ENCODE peak calls at places on chromosome 5, in four cellular contexts. One of them, this sample, is unnamed.

GRCh38 chr5:125274938-125275759 is 528.7 kb upstream of the ZNF608 start:
- DNase-seq in H1: no peak
- DNase-seq in K562: no peak
- DNase-seq in HCT116: no peak
- DNase-seq in this sample: peak; percentile 78

GRCh38 chr5:163105456-163105855 is 331.9 kb upstream of the CCNG1 start:
- DNase-seq in H1: no peak
- DNase-seq in K562: no peak
- DNase-seq in HCT116: no peak
- DNase-seq in this sample: no peak

GRCh38 chr5:72402959-72403628 is 82.9 kb downstream of the PTCD2 start:
- DNase-seq in H1: peak; percentile 62
- DNase-seq in K562: peak; percentile 47
- DNase-seq in HCT116: no peak
- DNase-seq in this sample: peak; percentile 78

GRCh38 chr5:95086932-95087818 is 197.7 kb downstream of the MCTP1 start:
- DNase-seq in H1: no peak
- DNase-seq in K562: no peak
- DNase-seq in HCT116: no peak
- DNase-seq in this sample: no peak

GRCh38 chr5:110768138-110768845 is 29.5 kb downstream of the SLC25A46 start:
- DNase-seq in H1: no peak
- DNase-seq in K562: no peak
- DNase-seq in HCT116: no peak
- DNase-seq in this sample: no peak

GRCh38 chr5:169164481-169164925 is 136.4 kb downstream of the SLIT3 start:
- DNase-seq in H1: no peak
- DNase-seq in K562: no peak
- DNase-seq in HCT116: no peak
- DNase-seq in this sample: peak; percentile 67

GRCh38 chr5:112635276-112635675 is 102.4 kb upstream of the APC start:
- DNase-seq in H1: no peak
- DNase-seq in K562: no peak
- DNase-seq in HCT116: no peak
- DNase-seq in this sample: no peak

GRCh38 chr5:61167382-61167781 is 5.1 kb upstream of the SMIM15 start:
- DNase-seq in H1: no peak
- DNase-seq in K562: no peak
- DNase-seq in HCT116: no peak
- DNase-seq in this sample: peak; percentile 55

GRCh38 chr5:93100976-93101375 is 480.0 kb downstream of the NR2F1-AS1 start:
- DNase-seq in H1: no peak
- DNase-seq in K562: no peak
- DNase-seq in HCT116: no peak
- DNase-seq in this sample: no peak

GRCh38 chr5:111107371-111107770 is 15.2 kb downstream of the WDR36 start:
- DNase-seq in H1: no peak
- DNase-seq in K562: no peak
- DNase-seq in HCT116: no peak
- DNase-seq in this sample: no peak

GRCh38 chr5:58763390-58763789 is 180.5 kb downstream of the RAB3C start:
- DNase-seq in H1: no peak
- DNase-seq in K562: no peak
- DNase-seq in HCT116: no peak
- DNase-seq in this sample: no peak

GRCh38 chr5:176621661-176622079 is 8.7 kb downstream of the SNCB start:
- DNase-seq in H1: no peak
- DNase-seq in K562: no peak
- DNase-seq in HCT116: no peak
- DNase-seq in this sample: no peak

GRCh38 chr5:42089705-42090104 is 164.6 kb downstream of the FBXO4 start:
- DNase-seq in H1: no peak
- DNase-seq in K562: no peak
- DNase-seq in HCT116: no peak
- DNase-seq in this sample: no peak

GRCh38 chr5:644509-644908 is 32.4 kb downstream of the CEP72 start:
- DNase-seq in H1: no peak
- DNase-seq in K562: no peak
- DNase-seq in HCT116: no peak
- DNase-seq in this sample: no peak

GRCh38 chr5:96427823-96428222 is 5.2 kb downstream of the PCSK1 start:
- DNase-seq in H1: no peak
- DNase-seq in K562: no peak
- DNase-seq in HCT116: no peak
- DNase-seq in this sample: peak; percentile 25

GRCh38 chr5:18686253-18686652 is 1052.0 kb downstream of the TAF11L14 start:
- DNase-seq in H1: no peak
- DNase-seq in K562: no peak
- DNase-seq in HCT116: no peak
- DNase-seq in this sample: no peak

GRCh38 chr5:166977916-166978434 is 1313.5 kb upstream of the WWC1 start:
- DNase-seq in H1: no peak
- DNase-seq in K562: no peak
- DNase-seq in HCT116: no peak
- DNase-seq in this sample: no peak

GRCh38 chr5:144072518-144072927 is 97.9 kb downstream of the YIPF5 start:
- DNase-seq in H1: no peak
- DNase-seq in K562: no peak
- DNase-seq in HCT116: no peak
- DNase-seq in this sample: peak; percentile 64

GRCh38 chr5:107402881-107403280 is 267.9 kb downstream of the EFNA5 start:
- DNase-seq in H1: no peak
- DNase-seq in K562: no peak
- DNase-seq in HCT116: no peak
- DNase-seq in this sample: no peak

GRCh38 chr5:32254987-32255900 is 57.5 kb downstream of the MTMR12 start:
- DNase-seq in H1: no peak
- DNase-seq in K562: no peak
- DNase-seq in HCT116: no peak
- DNase-seq in this sample: no peak

GRCh38 chr5:107669543-107670027 is 1.2 kb downstream of the EFNA5 start:
- DNase-seq in H1: peak; percentile 73
- DNase-seq in K562: no peak
- DNase-seq in HCT116: no peak
- DNase-seq in this sample: peak; percentile 58

GRCh38 chr5:39547548-39548154 is 122.9 kb upstream of the DAB2 start:
- DNase-seq in H1: no peak
- DNase-seq in K562: peak; percentile 32
- DNase-seq in HCT116: peak; percentile 43
- DNase-seq in this sample: peak; percentile 85

GRCh38 chr5:2898661-2899060 is 147.2 kb upstream of the IRX2 start:
- DNase-seq in H1: peak; percentile 33
- DNase-seq in K562: no peak
- DNase-seq in HCT116: no peak
- DNase-seq in this sample: no peak

GRCh38 chr5:76710991-76711390 is 4.9 kb upstream of the F2R start:
- DNase-seq in H1: no peak
- DNase-seq in K562: no peak
- DNase-seq in HCT116: no peak
- DNase-seq in this sample: no peak

GRCh38 chr5:3596261-3596825 is 711 bp downstream of the IRX1 start:
- DNase-seq in H1: peak; percentile 68
- DNase-seq in K562: no peak
- DNase-seq in HCT116: no peak
- DNase-seq in this sample: no peak

GRCh38 chr5:159362190-159362589 is 31.9 kb upstream of the IL12B start:
- DNase-seq in H1: no peak
- DNase-seq in K562: no peak
- DNase-seq in HCT116: no peak
- DNase-seq in this sample: no peak

GRCh38 chr5:87121315-87122170 is 146.1 kb upstream of the RASA1 start:
- DNase-seq in H1: no peak
- DNase-seq in K562: no peak
- DNase-seq in HCT116: peak; percentile 71
- DNase-seq in this sample: peak; percentile 89

GRCh38 chr5:80069251-80069650 is 34.1 kb downstream of the THBS4 start:
- DNase-seq in H1: no peak
- DNase-seq in K562: no peak
- DNase-seq in HCT116: no peak
- DNase-seq in this sample: no peak

GRCh38 chr5:31220968-31221367 is 27.5 kb downstream of the CDH6 start:
- DNase-seq in H1: no peak
- DNase-seq in K562: no peak
- DNase-seq in HCT116: no peak
- DNase-seq in this sample: no peak

GRCh38 chr5:103450333-103451061 is 112.1 kb downstream of the NUDT12 start:
- DNase-seq in H1: no peak
- DNase-seq in K562: no peak
- DNase-seq in HCT116: no peak
- DNase-seq in this sample: no peak

GRCh38 chr5:176663566-176663965 is 16.3 kb downstream of the TSPAN17 start:
- DNase-seq in H1: no peak
- DNase-seq in K562: no peak
- DNase-seq in HCT116: no peak
- DNase-seq in this sample: no peak

GRCh38 chr5:65481171-65481575 is 547 bp downstream of the ADAMTS6 start:
- DNase-seq in H1: no peak
- DNase-seq in K562: no peak
- DNase-seq in HCT116: no peak
- DNase-seq in this sample: peak; percentile 64

GRCh38 chr5:55151923-55152842 is 7.8 kb upstream of the GPX8 start:
- DNase-seq in H1: no peak
- DNase-seq in K562: no peak
- DNase-seq in HCT116: no peak
- DNase-seq in this sample: peak; percentile 40

GRCh38 chr5:36569456-36569855 is 37.0 kb upstream of the SLC1A3 start:
- DNase-seq in H1: no peak
- DNase-seq in K562: no peak
- DNase-seq in HCT116: no peak
- DNase-seq in this sample: no peak

GRCh38 chr5:53045263-53045662 is 56.1 kb downstream of the ITGA2 start:
- DNase-seq in H1: no peak
- DNase-seq in K562: no peak
- DNase-seq in HCT116: no peak
- DNase-seq in this sample: peak; percentile 41

GRCh38 chr5:128304121-128304520 is 220.6 kb downstream of the SLC12A2 start:
- DNase-seq in H1: no peak
- DNase-seq in K562: no peak
- DNase-seq in HCT116: no peak
- DNase-seq in this sample: peak; percentile 16

GRCh38 chr5:102223542-102224444 is 72.3 kb downstream of the SLCO4C1 start:
- DNase-seq in H1: no peak
- DNase-seq in K562: peak; percentile 11
- DNase-seq in HCT116: peak; percentile 41
- DNase-seq in this sample: peak; percentile 26

GRCh38 chr5:151718653-151719052 is 31.9 kb upstream of the SPARC start:
- DNase-seq in H1: no peak
- DNase-seq in K562: no peak
- DNase-seq in HCT116: no peak
- DNase-seq in this sample: no peak

GRCh38 chr5:151718168-151718567 is 31.5 kb upstream of the SPARC start:
- DNase-seq in H1: no peak
- DNase-seq in K562: no peak
- DNase-seq in HCT116: no peak
- DNase-seq in this sample: no peak

GRCh38 chr5:151720195-151720594 is 33.5 kb upstream of the SPARC start:
- DNase-seq in H1: no peak
- DNase-seq in K562: no peak
- DNase-seq in HCT116: no peak
- DNase-seq in this sample: no peak

GRCh38 chr5:151719228-151719861 is 32.6 kb upstream of the SPARC start:
- DNase-seq in H1: peak; percentile 67
- DNase-seq in K562: no peak
- DNase-seq in HCT116: no peak
- DNase-seq in this sample: peak; percentile 60

DNA sequence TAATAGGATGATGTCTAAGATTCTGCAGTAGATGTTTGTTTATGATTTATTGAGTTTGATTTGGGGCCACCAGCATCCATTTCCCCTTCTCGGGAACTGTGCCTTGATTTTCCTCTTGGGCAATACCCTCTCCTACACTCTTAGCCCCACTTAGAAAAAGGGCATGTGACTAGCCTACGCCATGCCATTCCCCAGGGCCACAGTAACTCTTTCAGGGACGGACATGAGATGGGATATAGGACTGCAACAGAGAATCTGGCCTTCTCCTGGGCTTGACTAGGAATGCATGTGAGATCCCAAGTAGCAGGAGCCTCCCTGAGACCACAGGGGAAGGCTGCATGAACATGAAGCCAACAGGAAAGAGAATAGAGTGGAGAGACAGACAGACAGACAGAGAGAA is 30.7 kb upstream of the SPARC start:
- DNase-seq in H1: no peak
- DNase-seq in K562: no peak
- DNase-seq in HCT116: no peak
- DNase-seq in this sample: no peak
- TF ChIP-seq MAX in H1: no peak
- TF ChIP-seq MAX in K562: no peak
- TF ChIP-seq MAX in HCT116: no peak
- TF ChIP-seq MAX in this sample: no peak

DNA sequence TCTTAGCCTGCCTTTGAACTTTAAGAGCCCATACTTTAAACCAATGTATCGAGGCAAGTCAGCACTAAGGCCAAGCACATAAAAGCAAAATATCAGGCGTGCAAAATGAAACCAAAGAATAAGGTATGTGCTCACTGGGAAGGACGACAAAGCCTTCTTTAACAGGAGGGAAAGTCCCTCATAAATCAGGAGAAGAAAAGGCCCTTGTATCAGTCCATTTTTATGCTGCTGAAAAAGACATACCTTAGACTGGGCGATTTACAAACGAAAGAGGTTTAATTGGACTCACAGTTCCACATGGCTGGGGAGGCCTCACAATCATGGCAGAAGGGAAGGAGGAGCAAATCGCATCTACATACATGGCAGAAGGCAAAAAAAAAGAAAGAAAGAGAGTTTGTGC is 68.8 kb downstream of the UBE2QL1 start:
- DNase-seq in H1: no peak
- DNase-seq in K562: no peak
- DNase-seq in HCT116: no peak
- DNase-seq in this sample: no peak
- H3K4me3 ChIP-seq in H1: no peak overlapping the region
- H3K4me3 ChIP-seq in K562: no peak overlapping the region
- H3K4me3 ChIP-seq in HCT116: no peak overlapping the region
- H3K4me3 ChIP-seq in this sample: no peak overlapping the region

GRCh38 chr5:133235696-133236426 is 184.0 kb downstream of the HSPA4 start:
- DNase-seq in H1: no peak
- DNase-seq in K562: no peak
- DNase-seq in HCT116: no peak
- DNase-seq in this sample: peak; percentile 66
- TF ChIP-seq MAX in H1: no peak
- TF ChIP-seq MAX in K562: no peak
- TF ChIP-seq MAX in HCT116: no peak
- TF ChIP-seq MAX in this sample: no peak

DNA sequence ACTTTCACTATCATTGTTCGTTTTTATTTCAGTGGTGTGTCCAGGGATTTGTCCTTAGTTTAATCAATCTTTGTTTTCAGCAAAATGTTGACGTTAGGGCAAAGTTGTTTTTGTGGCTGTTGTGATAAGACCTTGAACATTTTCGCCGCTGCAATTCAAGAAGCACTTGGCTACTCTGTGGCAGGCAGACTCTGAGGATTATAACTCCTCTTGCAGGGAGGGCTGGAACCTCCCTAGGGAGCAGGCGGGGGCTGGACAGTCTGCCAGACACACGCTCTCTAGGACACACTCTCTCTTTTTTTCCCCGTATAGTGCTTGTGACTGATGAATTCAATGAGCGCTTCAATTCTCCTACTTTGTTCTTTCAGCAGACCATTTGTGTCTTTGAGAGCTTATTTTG is 252.9 kb downstream of the FBXL7 start:
- DNase-seq in H1: no peak
- DNase-seq in K562: no peak
- DNase-seq in HCT116: no peak
- DNase-seq in this sample: peak; percentile 7
- H3K4me3 ChIP-seq in H1: no peak overlapping the region
- H3K4me3 ChIP-seq in K562: no peak overlapping the region
- H3K4me3 ChIP-seq in HCT116: no peak overlapping the region
- H3K4me3 ChIP-seq in this sample: no peak overlapping the region